ENCODE peak calls at places on chromosomes 13 and 19, in seven cellular contexts. G is body of pancreas, N is tibial artery, O is mucosa of descending colon, I is foreskin fibroblast, U is lower leg skin, X is neural progenitor cell. E is an unnamed sample.

GRCh38 chr13:50075619-50076097 is 60.4 kb downstream of the KCNRG start:
- DNase-seq in G (no peak), N (no peak), O (no peak), I (peak; percentile 31), U (no peak), X (no peak), E (no peak)

GRCh38 chr19:35805518-35806102 is 7.0 kb downstream of the PRODH2 start:
- DNase-seq in G (no peak), N (no peak), O (peak; percentile 15), I (no peak), U (no peak), X (no peak), E (no peak)

GRCh38 chr19:47719047-47719885 is 6.0 kb downstream of the EHD2 start:
- DNase-seq in G (peak; percentile 79), N (peak; percentile 92), O (peak; percentile 82), I (peak; percentile 100), U (peak; percentile 97), X (no peak), E (peak; percentile 85)

GRCh38 chr13:106295971-106296370 is 239.5 kb downstream of the EFNB2 start:
- DNase-seq in G (no peak), N (no peak), O (no peak), I (no peak), U (no peak), X (peak; percentile 67), E (no peak)

GRCh38 chr19:36508325-36508724 is 19.0 kb upstream of the ZNF566 start:
- DNase-seq in G (no peak), N (no peak), O (no peak), I (no peak), U (no peak), X (no peak), E (no peak)

GRCh38 chr19:8069116-8069973 is 16.8 kb downstream of the CCL25 start:
- DNase-seq in G (no peak), N (no peak), O (no peak), I (peak; percentile 9), U (no peak), X (peak; percentile 63), E (no peak)

GRCh38 chr13:26219726-26220125 is 2.4 kb downstream of the RNF6 start:
- DNase-seq in G (no peak), N (no peak), O (no peak), I (peak; percentile 25), U (no peak), X (no peak), E (no peak)

GRCh38 chr13:20383058-20383457 is 142.6 kb downstream of the CRYL1 start:
- DNase-seq in G (no peak), N (no peak), O (no peak), I (no peak), U (no peak), X (no peak), E (no peak)

GRCh38 chr19:41552558-41552957 is 23.4 kb upstream of the CEACAM21 start:
- DNase-seq in G (no peak), N (no peak), O (no peak), I (no peak), U (no peak), X (no peak), E (no peak)

GRCh38 chr19:10544242-10544752 is 593 bp downstream of the ATG4D start:
- DNase-seq in G (peak; percentile 78), N (no peak), O (peak; percentile 82), I (peak; percentile 35), U (no peak), X (peak; percentile 35), E (no peak)

GRCh38 chr13:113172419-113172926 is 14.0 kb downstream of the PROZ start:
- DNase-seq in G (no peak), N (no peak), O (no peak), I (no peak), U (peak; percentile 48), X (no peak), E (no peak)

GRCh38 chr19:2976609-2977000 is 759 bp upstream of the TLE6 start:
- DNase-seq in G (no peak), N (no peak), O (no peak), I (no peak), U (no peak), X (peak; percentile 38), E (no peak)

GRCh38 chr13:53126803-53127202 is 98.2 kb downstream of the OLFM4 start:
- DNase-seq in G (peak; percentile 25), N (peak; percentile 44), O (no peak), I (no peak), U (no peak), X (no peak), E (no peak)

GRCh38 chr13:72221276-72221962 is 354.4 kb upstream of the DACH1 start:
- DNase-seq in G (peak; percentile 51), N (no peak), O (peak; percentile 54), I (peak; percentile 1), U (peak; percentile 82), X (peak; percentile 59), E (no peak)
- TF ChIP-seq CTCF in G (peak; percentile 52), N (no peak), O (peak; percentile 36), I (peak; percentile 40), U (no peak), X (peak; percentile 80), E (peak; percentile 92)

GRCh38 chr13:34416833-34417425 is 525.1 kb upstream of the NBEA start:
- DNase-seq in G (peak; percentile 25), N (peak; percentile 74), O (no peak), I (peak; percentile 94), U (no peak), X (no peak), E (no peak)

GRCh38 chr13:34425307-34425949 is 516.6 kb upstream of the NBEA start:
- DNase-seq in G (no peak), N (no peak), O (no peak), I (no peak), U (no peak), X (no peak), E (no peak)

GRCh38 chr13:34421849-34422475 is 520.1 kb upstream of the NBEA start:
- DNase-seq in G (no peak), N (no peak), O (no peak), I (no peak), U (no peak), X (no peak), E (no peak)

GRCh38 chr13:34419025-34419424 is 523.0 kb upstream of the NBEA start:
- DNase-seq in G (no peak), N (no peak), O (no peak), I (peak; percentile 28), U (no peak), X (no peak), E (no peak)

DNA sequence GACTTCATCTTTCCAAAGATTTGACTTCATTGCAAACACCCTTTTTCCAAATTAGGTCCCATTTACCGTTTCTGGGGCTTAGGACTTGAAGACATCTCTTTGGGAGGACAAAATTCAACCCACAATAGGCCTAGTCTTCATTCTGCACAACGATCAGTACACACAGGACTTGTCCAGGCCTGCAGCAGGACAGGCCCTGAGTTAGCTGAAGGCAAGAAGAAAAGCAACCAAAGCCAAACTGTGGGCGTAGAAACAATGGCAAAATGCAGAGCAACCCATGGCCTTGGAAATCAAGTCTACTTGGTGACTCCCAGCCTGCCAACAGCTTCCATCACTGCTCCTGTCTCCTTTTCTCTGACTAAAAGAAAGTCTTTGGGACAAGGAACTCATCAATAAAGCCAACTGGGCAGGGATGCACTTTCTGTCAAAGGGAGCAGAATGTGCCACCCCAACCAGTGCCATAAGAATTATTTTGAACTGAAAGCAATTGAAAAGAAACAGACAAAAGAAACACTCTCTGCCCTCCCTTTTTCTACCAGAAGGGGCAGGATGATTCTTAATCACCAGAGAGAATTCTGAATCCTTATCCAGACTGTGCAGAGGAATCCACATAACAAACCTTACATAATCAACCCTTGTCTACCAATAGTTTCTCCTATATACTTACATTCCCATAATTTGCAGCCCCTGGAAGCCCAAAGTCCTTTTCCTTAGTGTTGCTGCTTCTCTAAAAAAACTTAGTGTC is 520.9 kb upstream of the NBEA start:
- DNase-seq in G (no peak), N (no peak), O (no peak), I (no peak), U (no peak), X (no peak), E (no peak)
- TF ChIP-seq CTCF in G (no peak), N (no peak), O (no peak), I (no peak), U (no peak), X (peak; percentile 35), E (peak; percentile 41)

DNA sequence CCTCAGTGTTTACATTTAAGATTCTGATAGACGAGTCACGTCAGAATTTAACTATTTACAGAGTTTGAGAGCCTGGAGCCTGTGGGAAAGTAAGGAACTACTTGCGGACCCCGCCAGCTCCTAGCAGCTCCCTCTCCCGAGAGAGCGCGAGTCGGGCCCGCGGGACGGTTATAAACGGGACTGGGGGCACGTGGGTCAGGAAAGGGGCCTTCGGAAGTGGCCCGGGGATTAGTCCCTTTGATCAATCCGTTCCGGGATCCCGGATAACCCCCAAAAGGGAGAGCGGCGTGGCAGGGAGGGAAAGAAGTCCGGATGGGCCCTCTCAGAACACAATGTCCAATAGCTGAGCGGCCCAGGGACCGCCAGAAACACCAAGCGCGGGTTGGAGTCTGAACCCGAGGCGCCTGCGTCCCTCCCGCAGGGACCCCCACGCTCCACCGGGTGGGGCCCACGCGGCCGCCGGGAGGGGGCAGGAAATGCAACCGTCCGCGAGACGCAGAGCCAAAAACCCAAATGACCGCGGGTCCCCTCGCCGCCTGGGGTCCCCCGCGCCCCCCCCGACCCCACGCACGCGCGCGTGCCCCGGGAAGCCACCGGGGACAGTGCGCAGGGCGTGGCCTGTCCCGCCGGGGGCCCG is 3.6 kb downstream of the ZIC5 start:
- DNase-seq in G (no peak), N (no peak), O (no peak), I (no peak), U (no peak), X (peak; percentile 57), E (no peak)
- TF ChIP-seq CTCF in G (no peak), N (no peak), O (no peak), I (no peak), U (no peak), X (no peak), E (no peak)

DNA sequence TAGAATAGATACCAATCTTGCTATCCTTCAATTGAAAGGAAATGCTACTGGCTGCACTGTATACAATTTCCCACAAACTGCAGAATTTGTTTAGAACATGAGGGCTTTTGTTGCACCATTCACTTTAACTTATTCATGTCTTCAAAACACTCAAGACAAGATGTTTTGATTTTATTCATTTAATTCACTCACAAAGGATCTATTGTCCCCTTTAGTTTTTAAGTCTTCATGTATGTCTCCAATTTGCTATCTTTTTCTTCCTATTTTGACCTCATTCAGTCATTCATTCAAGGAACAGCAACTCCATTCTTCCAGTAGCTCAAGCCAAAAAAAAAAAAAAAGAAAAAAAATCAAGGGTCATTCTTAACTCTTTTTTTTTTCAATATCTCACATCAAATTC is 130.6 kb upstream of the SOX21 start:
- DNase-seq in G (no peak), N (no peak), O (no peak), I (no peak), U (no peak), X (no peak), E (no peak)
- TF ChIP-seq CTCF in G (no peak), N (no peak), O (no peak), I (no peak), U (no peak), X (no peak), E (no peak)

DNA sequence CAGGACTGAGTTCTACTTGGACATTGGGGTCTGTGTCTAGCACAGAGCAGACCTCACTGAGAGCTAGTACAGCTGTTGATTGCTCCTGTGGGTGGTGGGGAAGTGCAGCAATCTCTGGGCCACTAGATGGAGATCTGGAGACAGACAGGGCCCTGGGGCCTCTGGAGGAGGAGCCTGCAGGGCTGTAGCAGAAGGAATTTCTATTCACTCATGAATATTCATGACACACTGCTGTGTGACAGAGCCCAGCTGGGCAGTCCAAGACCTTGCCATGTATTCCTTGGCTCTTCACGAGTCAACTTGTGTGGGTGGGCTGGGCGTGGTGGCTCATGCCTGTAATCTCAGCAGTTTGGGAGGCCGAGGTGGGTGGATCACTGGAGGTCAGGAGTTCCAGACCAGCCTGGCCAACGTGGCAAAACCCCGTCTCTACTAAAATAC is 37.5 kb downstream of the SUGP2 start:
- DNase-seq in G (peak; percentile 70), N (no peak), O (peak; percentile 62), I (peak; percentile 93), U (no peak), X (peak; percentile 89), E (peak; percentile 88)
- TF ChIP-seq CTCF in G (no peak), N (no peak), O (no peak), I (peak; percentile 89), U (no peak), X (peak; percentile 60), E (peak; percentile 87)

E was measured in brain microvascular endothelial cell.